ENCODE peak calls at places on chromosomes 12 and 14, in nine cellular contexts. One of them, this sample, is unnamed.

GRCh38 chr14:65290830-65291229 is 121.7 kb upstream of the FUT8 start:
- DNase-seq in PC-9: peak; percentile 84
- DNase-seq in ovary: no peak
- DNase-seq in CD8-positive, alpha-beta T cell: no peak
- DNase-seq in BJ: peak; percentile 51
- DNase-seq in tibial artery: no peak
- DNase-seq in H9: no peak
- DNase-seq in nephron progenitor cell: no peak
- DNase-seq in BE2C: no peak
- DNase-seq in this sample: no peak

GRCh38 chr14:68796418-68797101 is 3.7 kb upstream of the ZFP36L1 start:
- DNase-seq in ovary: no peak
- DNase-seq in tibial artery: no peak
- DNase-seq in H9: no peak
- DNase-seq in CD8-positive, alpha-beta T cell: no peak
- DNase-seq in nephron progenitor cell: no peak
- DNase-seq in BJ: no peak
- DNase-seq in BE2C: no peak
- DNase-seq in PC-9: no peak
- DNase-seq in this sample: peak; percentile 4

GRCh38 chr12:74446466-74446865 is 91.2 kb upstream of the ATXN7L3B start:
- DNase-seq in H9: no peak
- DNase-seq in ovary: no peak
- DNase-seq in BJ: no peak
- DNase-seq in CD8-positive, alpha-beta T cell: no peak
- DNase-seq in tibial artery: no peak
- DNase-seq in BE2C: no peak
- DNase-seq in PC-9: no peak
- DNase-seq in nephron progenitor cell: no peak
- DNase-seq in this sample: no peak

GRCh38 chr14:103875010-103875409 is 27.6 kb upstream of the PPP1R13B start:
- DNase-seq in BJ: no peak
- DNase-seq in PC-9: no peak
- DNase-seq in ovary: no peak
- DNase-seq in BE2C: no peak
- DNase-seq in nephron progenitor cell: no peak
- DNase-seq in H9: no peak
- DNase-seq in CD8-positive, alpha-beta T cell: no peak
- DNase-seq in tibial artery: no peak
- DNase-seq in this sample: no peak

GRCh38 chr12:27779416-27779815 is 617 bp upstream of the KLHL42 start:
- DNase-seq in PC-9: peak; percentile 15
- DNase-seq in H9: peak; percentile 52
- DNase-seq in tibial artery: peak; percentile 31
- DNase-seq in BJ: no peak
- DNase-seq in BE2C: peak; percentile 54
- DNase-seq in ovary: peak; percentile 40
- DNase-seq in nephron progenitor cell: peak; percentile 17
- DNase-seq in CD8-positive, alpha-beta T cell: no peak
- DNase-seq in this sample: peak; percentile 47

GRCh38 chr12:57738142-57738474 is 434 bp downstream of the AGAP2 start:
- DNase-seq in H9: no peak
- DNase-seq in tibial artery: no peak
- DNase-seq in CD8-positive, alpha-beta T cell: no peak
- DNase-seq in BJ: no peak
- DNase-seq in nephron progenitor cell: no peak
- DNase-seq in ovary: no peak
- DNase-seq in PC-9: no peak
- DNase-seq in BE2C: no peak
- DNase-seq in this sample: no peak

GRCh38 chr14:44767646-44768173 is 194.0 kb downstream of the KLHL28 start:
- DNase-seq in nephron progenitor cell: peak; percentile 4
- DNase-seq in BJ: no peak
- DNase-seq in PC-9: no peak
- DNase-seq in ovary: no peak
- DNase-seq in CD8-positive, alpha-beta T cell: no peak
- DNase-seq in H9: no peak
- DNase-seq in BE2C: no peak
- DNase-seq in tibial artery: no peak
- DNase-seq in this sample: no peak

GRCh38 chr12:52445876-52446275 is 6.1 kb downstream of the KRT6B start:
- DNase-seq in PC-9: no peak
- DNase-seq in tibial artery: no peak
- DNase-seq in BJ: no peak
- DNase-seq in ovary: no peak
- DNase-seq in nephron progenitor cell: no peak
- DNase-seq in CD8-positive, alpha-beta T cell: no peak
- DNase-seq in H9: no peak
- DNase-seq in BE2C: no peak
- DNase-seq in this sample: no peak

GRCh38 chr14:75202671-75203070 is 26.3 kb upstream of the TMED10 start:
- DNase-seq in H9: no peak
- DNase-seq in tibial artery: no peak
- DNase-seq in BE2C: no peak
- DNase-seq in CD8-positive, alpha-beta T cell: no peak
- DNase-seq in ovary: no peak
- DNase-seq in BJ: no peak
- DNase-seq in nephron progenitor cell: no peak
- DNase-seq in PC-9: no peak
- DNase-seq in this sample: no peak

GRCh38 chr12:122819209-122819805 is 15.9 kb upstream of the HIP1R start:
- DNase-seq in nephron progenitor cell: no peak
- DNase-seq in H9: no peak
- DNase-seq in tibial artery: no peak
- DNase-seq in ovary: no peak
- DNase-seq in CD8-positive, alpha-beta T cell: no peak
- DNase-seq in PC-9: no peak
- DNase-seq in BJ: no peak
- DNase-seq in BE2C: no peak
- DNase-seq in this sample: no peak

GRCh38 chr12:3542911-3543310 is 51.9 kb downstream of the PRMT8 start:
- DNase-seq in H9: no peak
- DNase-seq in PC-9: no peak
- DNase-seq in BE2C: no peak
- DNase-seq in nephron progenitor cell: no peak
- DNase-seq in tibial artery: no peak
- DNase-seq in BJ: no peak
- DNase-seq in ovary: no peak
- DNase-seq in CD8-positive, alpha-beta T cell: no peak
- DNase-seq in this sample: no peak

GRCh38 chr14:51610766-51611165 is 40.9 kb upstream of the FRMD6 start:
- DNase-seq in BJ: no peak
- DNase-seq in BE2C: no peak
- DNase-seq in PC-9: no peak
- DNase-seq in nephron progenitor cell: no peak
- DNase-seq in tibial artery: no peak
- DNase-seq in ovary: no peak
- DNase-seq in H9: no peak
- DNase-seq in CD8-positive, alpha-beta T cell: no peak
- DNase-seq in this sample: no peak

GRCh38 chr14:71662291-71662790 is 269.9 kb upstream of the RGS6 start:
- DNase-seq in PC-9: no peak
- DNase-seq in tibial artery: no peak
- DNase-seq in BE2C: no peak
- DNase-seq in ovary: no peak
- DNase-seq in CD8-positive, alpha-beta T cell: no peak
- DNase-seq in nephron progenitor cell: no peak
- DNase-seq in H9: no peak
- DNase-seq in BJ: no peak
- DNase-seq in this sample: no peak

GRCh38 chr12:124603910-124604775 is 36.7 kb upstream of the NCOR2 start:
- DNase-seq in tibial artery: no peak
- DNase-seq in BE2C: peak; percentile 91
- DNase-seq in nephron progenitor cell: no peak
- DNase-seq in H9: no peak
- DNase-seq in ovary: no peak
- DNase-seq in BJ: no peak
- DNase-seq in PC-9: no peak
- DNase-seq in CD8-positive, alpha-beta T cell: no peak
- DNase-seq in this sample: no peak

GRCh38 chr14:102474934-102475333 is 34.6 kb downstream of the ANKRD9 start:
- DNase-seq in ovary: peak; percentile 85
- DNase-seq in PC-9: no peak
- DNase-seq in BJ: no peak
- DNase-seq in BE2C: peak; percentile 68
- DNase-seq in H9: no peak
- DNase-seq in tibial artery: no peak
- DNase-seq in nephron progenitor cell: no peak
- DNase-seq in CD8-positive, alpha-beta T cell: no peak
- DNase-seq in this sample: no peak

GRCh38 chr14:86012391-86012790 is 482.4 kb downstream of the FLRT2 start:
- DNase-seq in ovary: no peak
- DNase-seq in nephron progenitor cell: no peak
- DNase-seq in tibial artery: no peak
- DNase-seq in CD8-positive, alpha-beta T cell: no peak
- DNase-seq in BJ: no peak
- DNase-seq in H9: no peak
- DNase-seq in PC-9: no peak
- DNase-seq in BE2C: no peak
- DNase-seq in this sample: no peak

DNA sequence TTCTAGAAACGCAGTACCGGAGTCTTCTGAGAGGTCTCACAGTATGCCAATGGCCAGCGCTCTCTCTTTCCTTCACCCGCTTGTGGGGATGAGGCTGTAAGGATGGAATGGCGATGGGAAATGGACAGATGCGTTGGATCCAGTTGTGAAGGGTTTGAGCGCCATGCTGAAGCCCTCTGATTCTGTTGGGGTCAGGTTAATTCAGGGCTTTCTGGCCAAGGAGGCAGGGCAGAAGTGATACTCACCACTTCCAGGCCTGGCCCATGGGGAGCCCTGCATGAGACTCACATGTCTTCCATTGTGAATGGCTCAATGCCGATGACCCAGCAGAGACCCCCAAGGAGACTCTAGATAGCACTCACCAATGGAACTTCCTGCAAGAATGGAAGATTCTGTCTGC is 114.3 kb downstream of the BCL11B start:
- DNase-seq in H9: no peak
- DNase-seq in BJ: no peak
- DNase-seq in tibial artery: no peak
- DNase-seq in PC-9: no peak
- DNase-seq in CD8-positive, alpha-beta T cell: no peak
- DNase-seq in BE2C: no peak
- DNase-seq in ovary: no peak
- DNase-seq in nephron progenitor cell: no peak
- DNase-seq in this sample: no peak
- TF ChIP-seq CTCF in H9: no peak
- TF ChIP-seq CTCF in BJ: no peak
- TF ChIP-seq CTCF in tibial artery: no peak
- TF ChIP-seq CTCF in PC-9: no peak
- TF ChIP-seq CTCF in CD8-positive, alpha-beta T cell: no peak
- TF ChIP-seq CTCF in BE2C: no peak
- TF ChIP-seq CTCF in ovary: no peak
- TF ChIP-seq CTCF in nephron progenitor cell: no peak
- TF ChIP-seq CTCF in this sample: no peak

DNA sequence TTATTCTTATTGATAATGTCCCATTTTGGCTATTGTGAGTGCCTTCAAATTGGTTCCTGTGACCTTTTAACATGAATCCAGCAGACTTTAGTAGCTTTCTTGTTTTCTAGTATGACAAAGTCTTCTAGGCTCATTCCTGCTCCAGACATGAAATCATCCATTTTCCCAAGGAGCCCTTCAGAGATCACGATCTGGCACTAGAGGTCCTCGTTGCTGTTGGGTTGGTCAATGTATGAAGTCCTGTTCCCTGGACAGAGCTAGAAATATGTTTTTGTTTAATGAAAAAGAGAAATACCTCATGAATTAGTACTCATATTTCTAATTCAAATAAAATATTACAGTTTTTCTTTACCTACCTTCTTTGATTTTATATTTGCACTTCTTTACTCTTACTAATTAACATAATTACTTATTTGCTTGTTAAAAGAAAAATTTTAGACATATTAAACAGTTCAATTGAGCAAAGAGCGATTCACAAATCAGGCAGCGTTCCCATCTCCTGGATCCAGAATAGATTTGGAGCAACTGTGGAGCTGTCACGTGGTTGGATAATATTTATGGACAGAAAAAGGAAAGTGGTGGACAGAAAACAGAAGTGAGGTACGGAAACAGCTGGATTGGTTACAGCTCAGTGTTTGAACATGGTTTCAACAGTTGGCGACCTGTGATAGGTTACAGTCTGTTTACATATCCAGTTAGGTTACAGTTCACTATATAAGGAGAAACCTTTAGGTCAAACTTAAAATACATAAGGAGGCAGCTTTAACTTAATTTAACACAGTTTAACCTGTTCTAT is 19.8 kb upstream of the FAM234B start:
- DNase-seq in PC-9: peak; percentile 54
- DNase-seq in BJ: no peak
- DNase-seq in nephron progenitor cell: no peak
- DNase-seq in H9: no peak
- DNase-seq in CD8-positive, alpha-beta T cell: no peak
- DNase-seq in tibial artery: peak; percentile 66
- DNase-seq in ovary: no peak
- DNase-seq in BE2C: peak; percentile 14
- DNase-seq in this sample: no peak
- TF ChIP-seq CTCF in PC-9: peak; percentile 69
- TF ChIP-seq CTCF in BJ: peak; percentile 74
- TF ChIP-seq CTCF in nephron progenitor cell: no peak
- TF ChIP-seq CTCF in H9: peak; percentile 51
- TF ChIP-seq CTCF in CD8-positive, alpha-beta T cell: no peak
- TF ChIP-seq CTCF in tibial artery: peak; percentile 41
- TF ChIP-seq CTCF in ovary: no peak
- TF ChIP-seq CTCF in BE2C: peak; percentile 50
- TF ChIP-seq CTCF in this sample: no peak

GRCh38 chr14:24368562-24369252 is 723 bp downstream of the NFATC4 start:
- DNase-seq in BJ: peak; percentile 51
- DNase-seq in PC-9: peak; percentile 15
- DNase-seq in nephron progenitor cell: peak; percentile 79
- DNase-seq in CD8-positive, alpha-beta T cell: no peak
- DNase-seq in BE2C: peak; percentile 82
- DNase-seq in H9: peak; percentile 80
- DNase-seq in tibial artery: peak; percentile 46
- DNase-seq in ovary: peak; percentile 92
- DNase-seq in this sample: peak; percentile 86
- TF ChIP-seq CTCF in BJ: peak; percentile 1
- TF ChIP-seq CTCF in PC-9: no peak
- TF ChIP-seq CTCF in nephron progenitor cell: no peak
- TF ChIP-seq CTCF in CD8-positive, alpha-beta T cell: no peak
- TF ChIP-seq CTCF in BE2C: no peak
- TF ChIP-seq CTCF in H9: peak; percentile 29
- TF ChIP-seq CTCF in tibial artery: peak; percentile 5
- TF ChIP-seq CTCF in ovary: no peak
- TF ChIP-seq CTCF in this sample: no peak

DNA sequence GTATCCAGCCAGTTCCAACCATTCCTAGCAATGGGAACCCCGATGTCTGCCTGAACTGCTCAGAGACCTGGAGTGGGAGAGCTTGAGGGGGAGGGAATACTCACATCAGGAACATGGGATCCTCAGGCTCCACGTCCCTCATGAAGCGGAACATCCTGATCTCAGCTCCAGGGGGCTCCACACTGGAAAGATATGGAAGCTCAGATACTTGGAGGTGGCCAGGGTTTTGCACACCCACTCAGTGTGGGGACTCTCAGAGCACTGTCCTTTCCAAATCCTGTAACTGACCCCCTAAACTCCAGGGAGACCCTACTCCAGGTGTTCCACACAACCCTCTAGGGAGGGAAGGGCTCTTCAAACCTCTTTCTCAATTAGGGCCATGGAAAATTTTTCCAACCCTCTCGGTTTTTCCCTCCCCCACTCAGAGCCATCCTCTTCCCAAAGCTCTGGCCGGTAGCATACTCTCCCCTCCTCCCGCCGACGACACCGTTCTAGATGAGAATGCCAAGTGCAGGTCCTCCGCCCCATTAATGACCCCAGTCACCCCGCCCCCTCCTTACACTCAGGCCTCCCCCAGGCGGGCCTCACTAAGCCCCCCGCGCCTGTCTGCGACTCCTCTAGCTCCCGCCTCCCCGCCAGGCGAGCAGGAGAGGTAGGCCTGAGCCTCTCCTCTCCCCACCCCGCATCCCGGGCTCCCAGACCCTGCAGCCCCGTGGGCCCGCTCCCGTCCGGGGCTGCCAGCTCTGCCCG is 585 bp downstream of the MLF2 start:
- DNase-seq in PC-9: no peak
- DNase-seq in BE2C: peak; percentile 61
- DNase-seq in ovary: no peak
- DNase-seq in CD8-positive, alpha-beta T cell: no peak
- DNase-seq in BJ: no peak
- DNase-seq in nephron progenitor cell: peak; percentile 67
- DNase-seq in H9: peak; percentile 68
- DNase-seq in tibial artery: peak; percentile 50
- DNase-seq in this sample: peak; percentile 54
- TF ChIP-seq CTCF in PC-9: no peak
- TF ChIP-seq CTCF in BE2C: peak; percentile 63
- TF ChIP-seq CTCF in ovary: no peak
- TF ChIP-seq CTCF in CD8-positive, alpha-beta T cell: no peak
- TF ChIP-seq CTCF in BJ: peak; percentile 63
- TF ChIP-seq CTCF in nephron progenitor cell: no peak
- TF ChIP-seq CTCF in H9: peak; percentile 42
- TF ChIP-seq CTCF in tibial artery: no peak
- TF ChIP-seq CTCF in this sample: peak; percentile 38